ENCODE peak calls at places on chromosomes 6 and 20, in seven cellular contexts. One of them, this sample, is unnamed.

GRCh38 chr20:3420211-3420707 is 12.8 kb upstream of the DNAAF9 start:
- DNase-seq in left lung: no peak
- DNase-seq in mammary epithelial cell: peak; percentile 93
- DNase-seq in transverse colon: peak; percentile 35
- DNase-seq in HCT116: no peak
- DNase-seq in activated naive CD8-positive, alpha-beta T cell treated with anti-CD3 and anti-CD28 coated beads, Interleukin-2, amount 50 U/mL, for 24 hours: peak; percentile 34
- DNase-seq in anterior cingulate cortex: no peak
- DNase-seq in this sample: no peak

GRCh38 chr6:128725271-128726233 is 157.4 kb upstream of the LAMA2 start:
- DNase-seq in left lung: no peak
- DNase-seq in mammary epithelial cell: no peak
- DNase-seq in transverse colon: peak; percentile 11
- DNase-seq in HCT116: peak; percentile 41
- DNase-seq in activated naive CD8-positive, alpha-beta T cell treated with anti-CD3 and anti-CD28 coated beads, Interleukin-2, amount 50 U/mL, for 24 hours: peak; percentile 26
- DNase-seq in anterior cingulate cortex: no peak
- DNase-seq in this sample: no peak

GRCh38 chr6:139416146-139416545 is 41.7 kb upstream of the CITED2 start:
- DNase-seq in left lung: no peak
- DNase-seq in mammary epithelial cell: no peak
- DNase-seq in transverse colon: no peak
- DNase-seq in HCT116: no peak
- DNase-seq in activated naive CD8-positive, alpha-beta T cell treated with anti-CD3 and anti-CD28 coated beads, Interleukin-2, amount 50 U/mL, for 24 hours: no peak
- DNase-seq in anterior cingulate cortex: no peak
- DNase-seq in this sample: no peak

GRCh38 chr6:125924169-125924568 is 32.4 kb upstream of the HINT3 start:
- DNase-seq in left lung: no peak
- DNase-seq in mammary epithelial cell: peak; percentile 78
- DNase-seq in transverse colon: no peak
- DNase-seq in HCT116: no peak
- DNase-seq in activated naive CD8-positive, alpha-beta T cell treated with anti-CD3 and anti-CD28 coated beads, Interleukin-2, amount 50 U/mL, for 24 hours: no peak
- DNase-seq in anterior cingulate cortex: no peak
- DNase-seq in this sample: no peak

GRCh38 chr6:52162940-52163908 is 23.0 kb upstream of the IL17A start:
- DNase-seq in left lung: no peak
- DNase-seq in mammary epithelial cell: peak; percentile 34
- DNase-seq in transverse colon: no peak
- DNase-seq in HCT116: peak; percentile 54
- DNase-seq in activated naive CD8-positive, alpha-beta T cell treated with anti-CD3 and anti-CD28 coated beads, Interleukin-2, amount 50 U/mL, for 24 hours: no peak
- DNase-seq in anterior cingulate cortex: no peak
- DNase-seq in this sample: no peak

GRCh38 chr6:8525370-8525769 is 90.0 kb upstream of the SLC35B3 start:
- DNase-seq in left lung: no peak
- DNase-seq in mammary epithelial cell: no peak
- DNase-seq in transverse colon: no peak
- DNase-seq in HCT116: no peak
- DNase-seq in activated naive CD8-positive, alpha-beta T cell treated with anti-CD3 and anti-CD28 coated beads, Interleukin-2, amount 50 U/mL, for 24 hours: no peak
- DNase-seq in anterior cingulate cortex: no peak
- DNase-seq in this sample: no peak

GRCh38 chr6:52074155-52074554 is 13.3 kb downstream of the PKHD1 start:
- DNase-seq in left lung: no peak
- DNase-seq in mammary epithelial cell: no peak
- DNase-seq in transverse colon: no peak
- DNase-seq in HCT116: no peak
- DNase-seq in activated naive CD8-positive, alpha-beta T cell treated with anti-CD3 and anti-CD28 coated beads, Interleukin-2, amount 50 U/mL, for 24 hours: no peak
- DNase-seq in anterior cingulate cortex: no peak
- DNase-seq in this sample: no peak

GRCh38 chr6:146028250-146028789 is 542 bp upstream of the GRM1 start:
- DNase-seq in left lung: peak; percentile 80
- DNase-seq in mammary epithelial cell: peak; percentile 46
- DNase-seq in transverse colon: peak; percentile 32
- DNase-seq in HCT116: no peak
- DNase-seq in activated naive CD8-positive, alpha-beta T cell treated with anti-CD3 and anti-CD28 coated beads, Interleukin-2, amount 50 U/mL, for 24 hours: peak; percentile 50
- DNase-seq in anterior cingulate cortex: no peak
- DNase-seq in this sample: peak; percentile 88

GRCh38 chr6:105601541-105602174 is 198.8 kb upstream of the PREP start:
- DNase-seq in left lung: no peak
- DNase-seq in mammary epithelial cell: peak; percentile 100
- DNase-seq in transverse colon: peak; percentile 67
- DNase-seq in HCT116: no peak
- DNase-seq in activated naive CD8-positive, alpha-beta T cell treated with anti-CD3 and anti-CD28 coated beads, Interleukin-2, amount 50 U/mL, for 24 hours: peak; percentile 27
- DNase-seq in anterior cingulate cortex: peak; percentile 62
- DNase-seq in this sample: peak; percentile 83

GRCh38 chr6:108119212-108120141 is 44.9 kb upstream of the OSTM1 start:
- DNase-seq in left lung: no peak
- DNase-seq in mammary epithelial cell: no peak
- DNase-seq in transverse colon: no peak
- DNase-seq in HCT116: no peak
- DNase-seq in activated naive CD8-positive, alpha-beta T cell treated with anti-CD3 and anti-CD28 coated beads, Interleukin-2, amount 50 U/mL, for 24 hours: peak; percentile 14
- DNase-seq in anterior cingulate cortex: no peak
- DNase-seq in this sample: no peak

GRCh38 chr6:126170875-126171489 is 168.9 kb upstream of the CENPW start:
- DNase-seq in left lung: no peak
- DNase-seq in mammary epithelial cell: peak; percentile 14
- DNase-seq in transverse colon: peak; percentile 17
- DNase-seq in HCT116: no peak
- DNase-seq in activated naive CD8-positive, alpha-beta T cell treated with anti-CD3 and anti-CD28 coated beads, Interleukin-2, amount 50 U/mL, for 24 hours: peak; percentile 18
- DNase-seq in anterior cingulate cortex: no peak
- DNase-seq in this sample: no peak

GRCh38 chr6:116444092-116444491 is 17.1 kb upstream of the CALHM6 start:
- DNase-seq in left lung: no peak
- DNase-seq in mammary epithelial cell: peak; percentile 27
- DNase-seq in transverse colon: no peak
- DNase-seq in HCT116: peak; percentile 7
- DNase-seq in activated naive CD8-positive, alpha-beta T cell treated with anti-CD3 and anti-CD28 coated beads, Interleukin-2, amount 50 U/mL, for 24 hours: no peak
- DNase-seq in anterior cingulate cortex: no peak
- DNase-seq in this sample: no peak

GRCh38 chr6:6984585-6985366 is 123.0 kb upstream of the RREB1 start:
- DNase-seq in left lung: no peak
- DNase-seq in mammary epithelial cell: no peak
- DNase-seq in transverse colon: peak; percentile 32
- DNase-seq in HCT116: no peak
- DNase-seq in activated naive CD8-positive, alpha-beta T cell treated with anti-CD3 and anti-CD28 coated beads, Interleukin-2, amount 50 U/mL, for 24 hours: no peak
- DNase-seq in anterior cingulate cortex: no peak
- DNase-seq in this sample: no peak

GRCh38 chr20:44765647-44766367 is 20.1 kb downstream of the KCNK15 start:
- DNase-seq in left lung: no peak
- DNase-seq in mammary epithelial cell: peak; percentile 56
- DNase-seq in transverse colon: no peak
- DNase-seq in HCT116: peak; percentile 10
- DNase-seq in activated naive CD8-positive, alpha-beta T cell treated with anti-CD3 and anti-CD28 coated beads, Interleukin-2, amount 50 U/mL, for 24 hours: no peak
- DNase-seq in anterior cingulate cortex: no peak
- DNase-seq in this sample: no peak